ENCODE peak calls at places on chromosome 5, in eight cellular contexts. One of them, this sample, is unnamed. For H3K4me1, the result is how much of the 10 kb centered on the place peaks cover.

GRCh38 chr5:448061-448765 is 5.2 kb downstream of the EXOC3 start:
- DNase-seq in GM23248: no peak
- DNase-seq in IMR-90: no peak
- DNase-seq in OCI-LY7: no peak
- DNase-seq in astrocyte: no peak
- DNase-seq in HCT116: no peak
- DNase-seq in fibroblast of lung: no peak
- DNase-seq in PC-3: no peak
- DNase-seq in this sample: peak

GRCh38 chr5:33997331-33997983 is 10.4 kb downstream of the AMACR start:
- DNase-seq in astrocyte: peak
- DNase-seq in PC-3: peak
- DNase-seq in IMR-90: peak
- DNase-seq in HCT116: peak
- DNase-seq in GM23248: peak
- DNase-seq in OCI-LY7: peak
- DNase-seq in fibroblast of lung: peak
- DNase-seq in this sample: peak

GRCh38 chr5:18968966-18969365 is 1019.0 kb downstream of the CDH18 start:
- DNase-seq in HCT116: no peak
- DNase-seq in astrocyte: no peak
- DNase-seq in IMR-90: no peak
- DNase-seq in GM23248: no peak
- DNase-seq in PC-3: peak
- DNase-seq in fibroblast of lung: no peak
- DNase-seq in OCI-LY7: no peak
- DNase-seq in this sample: no peak

GRCh38 chr5:1514027-1514818 is 9.5 kb downstream of the LPCAT1 start:
- DNase-seq in OCI-LY7: no peak
- DNase-seq in GM23248: no peak
- DNase-seq in PC-3: no peak
- DNase-seq in astrocyte: no peak
- DNase-seq in IMR-90: no peak
- DNase-seq in HCT116: no peak
- DNase-seq in fibroblast of lung: no peak
- DNase-seq in this sample: peak

GRCh38 chr5:8829322-8830029 is 716.4 kb downstream of the SEMA5A start:
- DNase-seq in astrocyte: peak
- DNase-seq in PC-3: peak
- DNase-seq in IMR-90: peak
- DNase-seq in OCI-LY7: no peak
- DNase-seq in GM23248: peak
- DNase-seq in fibroblast of lung: peak
- DNase-seq in HCT116: no peak
- DNase-seq in this sample: peak

GRCh38 chr5:176405656-176406435 is 10.5 kb downstream of the CLTB start:
- DNase-seq in IMR-90: no peak
- DNase-seq in fibroblast of lung: no peak
- DNase-seq in astrocyte: no peak
- DNase-seq in HCT116: no peak
- DNase-seq in PC-3: no peak
- DNase-seq in OCI-LY7: peak
- DNase-seq in GM23248: no peak
- DNase-seq in this sample: no peak

GRCh38 chr5:81850494-81850893 is 99.6 kb upstream of the SSBP2 start:
- DNase-seq in PC-3: no peak
- DNase-seq in HCT116: no peak
- DNase-seq in fibroblast of lung: peak
- DNase-seq in astrocyte: peak
- DNase-seq in IMR-90: peak
- DNase-seq in GM23248: peak
- DNase-seq in OCI-LY7: peak
- DNase-seq in this sample: no peak

GRCh38 chr5:111672126-111672525 is 84.9 kb downstream of the NREP start:
- DNase-seq in astrocyte: no peak
- DNase-seq in HCT116: no peak
- DNase-seq in IMR-90: no peak
- DNase-seq in fibroblast of lung: no peak
- DNase-seq in OCI-LY7: no peak
- DNase-seq in GM23248: no peak
- DNase-seq in PC-3: no peak
- DNase-seq in this sample: no peak

GRCh38 chr5:114018178-114018577 is 343.7 kb upstream of the KCNN2 start:
- DNase-seq in PC-3: no peak
- DNase-seq in fibroblast of lung: no peak
- DNase-seq in IMR-90: peak
- DNase-seq in GM23248: no peak
- DNase-seq in astrocyte: no peak
- DNase-seq in OCI-LY7: no peak
- DNase-seq in HCT116: no peak
- DNase-seq in this sample: no peak

GRCh38 chr5:176741566-176742211 is 68.7 kb upstream of the UNC5A start:
- DNase-seq in IMR-90: no peak
- DNase-seq in OCI-LY7: no peak
- DNase-seq in GM23248: no peak
- DNase-seq in astrocyte: no peak
- DNase-seq in fibroblast of lung: no peak
- DNase-seq in HCT116: no peak
- DNase-seq in PC-3: no peak
- DNase-seq in this sample: peak

DNA sequence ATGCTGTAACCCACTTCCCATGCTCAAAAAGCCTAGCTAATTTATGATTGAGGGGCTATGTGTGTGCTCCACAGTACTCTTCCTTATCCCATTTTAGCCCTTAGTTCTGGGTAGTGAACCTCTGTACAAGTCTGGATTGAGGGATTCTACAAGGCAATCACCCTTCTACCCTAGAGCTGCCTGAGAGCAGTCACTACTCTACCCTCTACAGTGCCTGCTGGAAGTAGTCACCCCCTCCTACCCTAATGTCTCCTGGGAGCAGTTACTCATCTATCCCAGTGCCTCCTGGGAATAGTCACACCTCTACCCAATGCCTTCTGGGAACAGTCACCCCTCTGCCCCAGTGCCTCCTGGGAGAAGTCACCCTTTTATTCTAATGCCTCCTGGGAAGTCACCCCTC is 150.6 kb downstream of the ATP10B start:
- DNase-seq in HCT116: no peak
- DNase-seq in IMR-90: no peak
- DNase-seq in PC-3: no peak
- DNase-seq in OCI-LY7: no peak
- DNase-seq in fibroblast of lung: no peak
- DNase-seq in GM23248: no peak
- DNase-seq in astrocyte: no peak
- DNase-seq in this sample: no peak
- H3K4me1 ChIP-seq in HCT116: under half
- H3K4me1 ChIP-seq in IMR-90: under half
- H3K4me1 ChIP-seq in PC-3: under half
- H3K4me1 ChIP-seq in OCI-LY7: under half
- H3K4me1 ChIP-seq in fibroblast of lung: under half
- H3K4me1 ChIP-seq in GM23248: under half
- H3K4me1 ChIP-seq in astrocyte: under half
- H3K4me1 ChIP-seq in this sample: under half

GRCh38 chr5:179828756-179829421 is 8.2 kb downstream of the SQSTM1 start:
- DNase-seq in GM23248: no peak
- DNase-seq in OCI-LY7: no peak
- DNase-seq in HCT116: no peak
- DNase-seq in fibroblast of lung: no peak
- DNase-seq in IMR-90: no peak
- DNase-seq in astrocyte: no peak
- DNase-seq in PC-3: no peak
- DNase-seq in this sample: peak
- H2AFZ ChIP-seq in GM23248: no peak
- H2AFZ ChIP-seq in OCI-LY7: no peak
- H2AFZ ChIP-seq in HCT116: no peak
- H2AFZ ChIP-seq in fibroblast of lung: no peak
- H2AFZ ChIP-seq in IMR-90: no peak
- H2AFZ ChIP-seq in astrocyte: no peak
- H2AFZ ChIP-seq in PC-3: no peak
- H2AFZ ChIP-seq in this sample: no peak

GRCh38 chr5:119329701-119330100 is 26.1 kb upstream of the TNFAIP8 start:
- DNase-seq in GM23248: no peak
- DNase-seq in fibroblast of lung: no peak
- DNase-seq in OCI-LY7: no peak
- DNase-seq in astrocyte: no peak
- DNase-seq in HCT116: no peak
- DNase-seq in PC-3: no peak
- DNase-seq in IMR-90: peak
- DNase-seq in this sample: no peak

GRCh38 chr5:119324842-119325241 is 31.0 kb upstream of the TNFAIP8 start:
- DNase-seq in IMR-90: no peak
- DNase-seq in fibroblast of lung: no peak
- DNase-seq in HCT116: no peak
- DNase-seq in astrocyte: no peak
- DNase-seq in GM23248: no peak
- DNase-seq in PC-3: no peak
- DNase-seq in OCI-LY7: no peak
- DNase-seq in this sample: no peak

GRCh38 chr5:119323630-119324000 is 32.2 kb upstream of the TNFAIP8 start:
- DNase-seq in GM23248: peak
- DNase-seq in OCI-LY7: no peak
- DNase-seq in IMR-90: peak
- DNase-seq in PC-3: peak
- DNase-seq in fibroblast of lung: peak
- DNase-seq in astrocyte: peak
- DNase-seq in HCT116: no peak
- DNase-seq in this sample: peak

GRCh38 chr5:119328753-119329602 is 26.8 kb upstream of the TNFAIP8 start:
- DNase-seq in OCI-LY7: no peak
- DNase-seq in HCT116: no peak
- DNase-seq in astrocyte: peak
- DNase-seq in fibroblast of lung: peak
- DNase-seq in GM23248: peak
- DNase-seq in IMR-90: peak
- DNase-seq in PC-3: no peak
- DNase-seq in this sample: no peak

DNA sequence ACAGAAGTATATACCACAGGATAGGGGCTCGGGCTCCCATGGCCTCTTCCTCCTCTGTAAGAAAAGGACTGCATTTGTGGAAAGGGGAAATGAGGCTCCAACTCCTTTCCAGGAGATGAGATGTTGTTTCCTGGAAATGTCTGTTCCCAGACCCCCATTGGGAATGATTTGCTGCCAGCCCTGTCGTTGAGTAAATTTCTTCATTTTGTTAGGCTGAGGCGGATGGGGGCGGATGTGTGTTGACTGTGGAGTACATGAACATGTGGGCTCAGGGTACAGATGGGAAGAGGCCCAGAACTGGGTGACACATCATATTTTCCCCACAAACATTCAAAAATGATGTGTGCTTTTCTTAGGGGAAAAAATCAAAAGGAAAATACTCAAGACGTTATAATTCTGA is 28.8 kb upstream of the TNFAIP8 start:
- DNase-seq in IMR-90: peak
- DNase-seq in astrocyte: no peak
- DNase-seq in PC-3: no peak
- DNase-seq in OCI-LY7: no peak
- DNase-seq in HCT116: no peak
- DNase-seq in fibroblast of lung: no peak
- DNase-seq in GM23248: peak
- DNase-seq in this sample: no peak
- H3K4me1 ChIP-seq in IMR-90: under half
- H3K4me1 ChIP-seq in astrocyte: under half
- H3K4me1 ChIP-seq in PC-3: under half
- H3K4me1 ChIP-seq in OCI-LY7: half or more
- H3K4me1 ChIP-seq in HCT116: under half
- H3K4me1 ChIP-seq in fibroblast of lung: under half
- H3K4me1 ChIP-seq in GM23248: under half
- H3K4me1 ChIP-seq in this sample: half or more

GRCh38 chr5:31916327-31916726 is 257.8 kb downstream of the GOLPH3 start:
- DNase-seq in OCI-LY7: no peak
- DNase-seq in PC-3: no peak
- DNase-seq in astrocyte: no peak
- DNase-seq in IMR-90: no peak
- DNase-seq in fibroblast of lung: no peak
- DNase-seq in GM23248: no peak
- DNase-seq in HCT116: no peak
- DNase-seq in this sample: no peak

GRCh38 chr5:31913796-31914188 is 260.3 kb downstream of the GOLPH3 start:
- DNase-seq in GM23248: no peak
- DNase-seq in astrocyte: no peak
- DNase-seq in PC-3: no peak
- DNase-seq in fibroblast of lung: no peak
- DNase-seq in OCI-LY7: no peak
- DNase-seq in IMR-90: no peak
- DNase-seq in HCT116: no peak
- DNase-seq in this sample: no peak

GRCh38 chr5:31909073-31909472 is 265.0 kb downstream of the GOLPH3 start:
- DNase-seq in PC-3: no peak
- DNase-seq in OCI-LY7: no peak
- DNase-seq in IMR-90: no peak
- DNase-seq in astrocyte: no peak
- DNase-seq in HCT116: no peak
- DNase-seq in GM23248: no peak
- DNase-seq in fibroblast of lung: no peak
- DNase-seq in this sample: no peak

GRCh38 chr5:31908396-31908795 is 265.7 kb downstream of the GOLPH3 start:
- DNase-seq in HCT116: no peak
- DNase-seq in IMR-90: no peak
- DNase-seq in OCI-LY7: no peak
- DNase-seq in fibroblast of lung: no peak
- DNase-seq in PC-3: no peak
- DNase-seq in GM23248: no peak
- DNase-seq in astrocyte: no peak
- DNase-seq in this sample: no peak

DNA sequence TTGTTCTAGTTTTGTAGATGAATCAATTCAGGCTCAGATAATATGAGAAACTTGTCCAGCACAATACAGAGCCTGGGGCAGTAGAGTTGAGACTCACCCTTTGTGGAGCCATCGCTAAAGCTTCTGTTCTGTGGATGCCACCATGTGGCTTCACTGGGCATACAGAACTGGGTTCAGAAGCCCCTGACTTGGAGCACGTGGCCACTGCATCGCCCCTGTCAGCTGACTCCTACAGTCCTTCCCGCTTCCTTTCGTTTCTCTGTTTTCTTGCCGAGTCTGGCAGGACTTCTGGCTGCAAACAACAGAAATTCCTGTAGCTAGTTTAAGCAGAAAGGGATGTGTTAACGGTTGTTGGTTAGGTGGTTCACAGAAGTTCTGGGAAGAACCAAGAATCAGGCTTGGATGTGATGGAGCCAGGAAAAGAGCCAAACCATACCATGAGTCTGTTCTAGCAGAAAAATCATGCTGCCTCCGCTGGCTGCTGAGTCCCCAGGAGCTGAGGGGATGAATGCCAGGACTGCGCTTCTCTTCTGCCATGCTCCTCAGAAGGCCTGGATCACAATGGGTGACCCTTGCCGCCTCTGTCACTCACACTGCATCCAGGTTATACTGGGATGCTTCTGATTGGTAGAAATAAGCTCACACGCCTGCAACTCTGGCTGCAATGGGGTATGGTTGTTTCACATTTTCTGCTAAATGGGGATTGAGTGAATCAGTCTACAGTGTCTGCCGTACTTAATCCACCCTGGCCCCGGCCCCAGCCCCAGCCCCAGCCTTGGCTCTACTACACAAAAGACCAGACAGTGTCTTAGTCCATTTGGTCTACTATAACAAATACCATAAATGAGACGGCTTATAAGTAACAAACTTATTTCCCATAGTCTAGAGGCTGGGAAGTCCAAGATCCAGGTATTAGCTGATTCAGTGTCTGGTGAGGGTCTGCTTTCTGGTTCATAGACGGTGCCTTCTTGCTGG is 262.5 kb downstream of the GOLPH3 start:
- DNase-seq in fibroblast of lung: no peak
- DNase-seq in IMR-90: no peak
- DNase-seq in OCI-LY7: no peak
- DNase-seq in PC-3: peak
- DNase-seq in astrocyte: peak
- DNase-seq in HCT116: no peak
- DNase-seq in GM23248: no peak
- DNase-seq in this sample: no peak
- H2AFZ ChIP-seq in fibroblast of lung: no peak
- H2AFZ ChIP-seq in IMR-90: no peak
- H2AFZ ChIP-seq in OCI-LY7: no peak
- H2AFZ ChIP-seq in PC-3: no peak
- H2AFZ ChIP-seq in astrocyte: peak
- H2AFZ ChIP-seq in HCT116: no peak
- H2AFZ ChIP-seq in GM23248: no peak
- H2AFZ ChIP-seq in this sample: no peak